ENCODE peak calls at places on chromosomes 3 and 15, in five cellular contexts. W is glutamatergic neuron, K is breast epithelium, F is HFFc6, B is esophagus squamous epithelium. Z is an unnamed sample.

GRCh38 chr15:69014454-69014853 is at the start of gene NOX5:
- DNase-seq in W (no peak), K (no peak), F (peak), B (no peak), Z (peak)

GRCh38 chr3:143265501-143266070 is 146.0 kb downstream of the CHST2 start:
- DNase-seq in W (no peak), K (no peak), F (no peak), B (no peak), Z (no peak)

GRCh38 chr15:75028991-75029377 is 5.6 kb downstream of the PPCDC start:
- DNase-seq in W (no peak), K (no peak), F (no peak), B (no peak), Z (no peak)

GRCh38 chr15:41695750-41696436 is 35.7 kb downstream of the MGA start:
- DNase-seq in W (no peak), K (no peak), F (peak), B (no peak), Z (no peak)

GRCh38 chr15:85517086-85517485 is 136.7 kb downstream of the AKAP13 start:
- DNase-seq in W (no peak), K (no peak), F (no peak), B (no peak), Z (no peak)

GRCh38 chr3:184872200-184872599 is 60.2 kb downstream of the VPS8 start:
- DNase-seq in W (no peak), K (no peak), F (no peak), B (no peak), Z (no peak)

GRCh38 chr15:70627734-70628541 is 135.4 kb downstream of the UACA start:
- DNase-seq in W (no peak), K (no peak), F (no peak), B (no peak), Z (no peak)

GRCh38 chr15:85785887-85786777 is 8.6 kb downstream of the KLHL25 start:
- DNase-seq in W (no peak), K (no peak), F (no peak), B (no peak), Z (no peak)

GRCh38 chr3:60555704-60556340 is 695.4 kb downstream of the FHIT start:
- DNase-seq in W (no peak), K (no peak), F (peak), B (no peak), Z (no peak)

GRCh38 chr3:115092220-115092791 is 54.8 kb downstream of the ZBTB20 start:
- DNase-seq in W (peak), K (peak), F (peak), B (no peak), Z (no peak)
- TF ChIP-seq CTCF in W (peak), K (peak), F (peak), B (peak), Z (peak)

GRCh38 chr15:66966256-66966655 is 99.1 kb upstream of the SMAD3 start:
- DNase-seq in W (no peak), K (no peak), F (no peak), B (no peak), Z (no peak)
- TF ChIP-seq CTCF in W (no peak), K (no peak), F (peak), B (peak), Z (no peak)

GRCh38 chr15:32029862-32030781 is at the start of gene CHRNA7:
- DNase-seq in W (peak), K (no peak), F (no peak), B (no peak), Z (no peak)

GRCh38 chr15:32030795-32031194 is 480 bp downstream of the CHRNA7 start:
- DNase-seq in W (peak), K (no peak), F (no peak), B (no peak), Z (no peak)

GRCh38 chr15:32033186-32033890 is 3.0 kb downstream of the CHRNA7 start:
- DNase-seq in W (no peak), K (no peak), F (no peak), B (no peak), Z (no peak)

GRCh38 chr15:32028921-32029320 is 1.4 kb upstream of the CHRNA7 start:
- DNase-seq in W (peak), K (no peak), F (no peak), B (no peak), Z (no peak)

GRCh38 chr15:32029409-32029861 is 880 bp upstream of the CHRNA7 start:
- DNase-seq in W (peak), K (no peak), F (no peak), B (no peak), Z (no peak)
- TF ChIP-seq CTCF in W (peak), K (no peak), F (no peak), B (peak), Z (peak)

DNA sequence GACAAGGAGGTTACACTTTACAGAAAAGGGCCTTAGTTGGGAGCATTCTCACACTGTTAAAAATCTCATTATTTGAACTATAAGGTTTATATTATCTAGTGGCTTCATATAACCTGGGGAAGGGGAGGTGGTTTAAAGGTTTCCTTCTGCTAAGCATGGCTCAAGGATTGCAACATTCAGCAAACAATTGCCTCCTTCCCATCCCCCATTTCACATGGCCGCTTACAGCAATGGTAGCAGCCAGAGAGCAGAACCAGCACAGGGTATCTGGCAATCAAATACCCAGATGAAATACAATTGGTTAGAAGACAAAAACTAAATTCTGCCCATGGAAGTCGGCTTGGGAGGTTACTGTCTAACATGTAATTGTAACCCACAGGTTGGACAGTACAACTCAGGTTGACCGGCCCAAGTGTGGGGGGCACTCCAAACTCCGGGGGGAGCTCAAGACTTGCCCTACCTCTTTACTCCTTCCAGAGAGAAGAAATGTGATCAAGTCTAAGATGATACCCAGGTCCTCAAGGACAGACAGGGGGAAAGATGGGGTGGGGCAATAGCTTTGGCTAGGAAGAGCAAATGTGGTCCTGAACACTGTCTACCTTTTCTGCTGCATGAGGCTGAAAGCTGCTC is 15.5 kb downstream of the ETV5 start:
- DNase-seq in W (no peak), K (no peak), F (no peak), B (no peak), Z (no peak)
- TF ChIP-seq CTCF in W (no peak), K (no peak), F (peak), B (no peak), Z (no peak)

GRCh38 chr3:62558549-62559112 is 185.3 kb upstream of the FEZF2 start:
- DNase-seq in W (peak), K (no peak), F (no peak), B (no peak), Z (no peak)

GRCh38 chr3:62562017-62562416 is 188.7 kb upstream of the FEZF2 start:
- DNase-seq in W (no peak), K (no peak), F (peak), B (no peak), Z (peak)

GRCh38 chr3:62557983-62558382 is 184.6 kb upstream of the FEZF2 start:
- DNase-seq in W (no peak), K (no peak), F (no peak), B (no peak), Z (no peak)

GRCh38 chr3:62557450-62557849 is 184.1 kb upstream of the FEZF2 start:
- DNase-seq in W (no peak), K (no peak), F (no peak), B (no peak), Z (no peak)

DNA sequence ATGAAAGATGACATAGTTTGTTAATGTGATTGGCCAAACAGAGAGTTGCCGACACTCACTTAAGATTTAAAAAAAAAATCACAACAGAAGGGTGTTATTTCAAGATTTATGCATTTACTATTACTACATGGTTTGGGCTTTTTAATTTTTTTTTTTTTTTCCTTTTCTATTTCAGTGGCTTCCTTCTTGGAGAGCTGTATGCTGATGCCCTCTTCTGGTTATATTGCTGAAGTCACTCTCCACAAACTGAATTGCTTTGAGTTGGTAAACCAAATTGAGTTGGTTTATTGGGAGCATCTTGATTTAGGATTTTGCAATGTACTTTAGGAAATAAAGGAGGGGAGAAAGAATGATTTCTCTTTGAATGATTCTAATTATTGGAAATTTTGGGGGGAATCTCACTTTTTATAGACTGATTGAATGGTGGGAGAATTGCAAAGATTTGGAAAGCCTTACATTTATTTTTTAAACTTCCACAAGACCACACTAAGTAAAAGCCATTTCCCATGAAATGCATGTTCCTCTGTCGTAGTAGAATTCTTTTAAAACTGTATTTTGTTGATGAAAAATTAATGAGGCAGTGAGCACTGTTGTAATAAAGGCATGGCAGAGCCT is 186.6 kb upstream of the FEZF2 start:
- DNase-seq in W (no peak), K (no peak), F (peak), B (no peak), Z (no peak)
- TF ChIP-seq CTCF in W (no peak), K (no peak), F (peak), B (peak), Z (peak)

Z was measured in AG04449.